ENCODE peak calls at places on chromosome 12, in seven cellular contexts. B, P, Z, X, T, H and L are unnamed samples. For H3K9me3, the result is how much of the 10 kb centered on the place peaks cover.

GRCh38 chr12:53292441-53292840 is 2.9 kb upstream of the PFDN5 start:
- DNase-seq in B (no peak), P (no peak), Z (no peak), X (no peak), T (no peak), H (no peak), L (no peak)

GRCh38 chr12:24948816-24949722 is at the start of gene BCAT1:
- DNase-seq in B (peak), P (peak), Z (peak), X (peak), T (peak), H (no peak), L (peak)

GRCh38 chr12:30180602-30181001 is 396.9 kb upstream of the TMTC1 start:
- DNase-seq in B (no peak), P (no peak), Z (no peak), X (no peak), T (peak), H (no peak), L (no peak)

GRCh38 chr12:69071091-69071370 is 138.1 kb upstream of the CPM start:
- DNase-seq in B (no peak), P (no peak), Z (no peak), X (no peak), T (no peak), H (no peak), L (no peak)

GRCh38 chr12:98470469-98471082 is 44.8 kb upstream of the TMPO start:
- DNase-seq in B (no peak), P (no peak), Z (peak), X (no peak), T (no peak), H (peak), L (no peak)

GRCh38 chr12:39902823-39903222 is 203.1 kb downstream of the SLC2A13 start:
- DNase-seq in B (no peak), P (no peak), Z (peak), X (no peak), T (no peak), H (no peak), L (peak)

GRCh38 chr12:93783827-93784226 is 106.7 kb downstream of the CRADD start:
- DNase-seq in B (no peak), P (no peak), Z (no peak), X (no peak), T (no peak), H (no peak), L (no peak)

GRCh38 chr12:86948851-86949250 is 692.7 kb upstream of the MGAT4C start:
- DNase-seq in B (no peak), P (no peak), Z (no peak), X (no peak), T (no peak), H (no peak), L (peak)

GRCh38 chr12:6158263-6158662 is 33.8 kb upstream of the VWF start:
- DNase-seq in B (no peak), P (no peak), Z (no peak), X (peak), T (no peak), H (no peak), L (no peak)

GRCh38 chr12:115440438-115440837 is 756.5 kb upstream of the TBX3 start:
- DNase-seq in B (no peak), P (no peak), Z (peak), X (peak), T (peak), H (no peak), L (peak)

GRCh38 chr12:25855716-25856115 is 102.8 kb upstream of the RASSF8 start:
- DNase-seq in B (no peak), P (no peak), Z (peak), X (no peak), T (peak), H (no peak), L (peak)

GRCh38 chr12:104930388-104931326 is 27.4 kb downstream of the SLC41A2 start:
- DNase-seq in B (no peak), P (no peak), Z (peak), X (no peak), T (peak), H (no peak), L (peak)

GRCh38 chr12:24109381-24110039 is 160.0 kb upstream of the SOX5 start:
- DNase-seq in B (peak), P (peak), Z (peak), X (peak), T (peak), H (no peak), L (peak)

GRCh38 chr12:105369014-105369413 is 38.5 kb downstream of the C12orf75 start:
- DNase-seq in B (no peak), P (no peak), Z (peak), X (no peak), T (peak), H (no peak), L (peak)

GRCh38 chr12:31962076-31962475 is 2.9 kb downstream of the RESF1 start:
- DNase-seq in B (no peak), P (no peak), Z (no peak), X (peak), T (no peak), H (no peak), L (no peak)

GRCh38 chr12:109771746-109772621 is 58.4 kb downstream of the FAM222A start:
- DNase-seq in B (no peak), P (no peak), Z (no peak), X (peak), T (no peak), H (no peak), L (no peak)

GRCh38 chr12:100826323-100826722 is 31.7 kb downstream of the ANO4 start:
- DNase-seq in B (peak), P (peak), Z (peak), X (peak), T (peak), H (no peak), L (peak)

GRCh38 chr12:85588221-85588620 is 248.0 kb downstream of the RASSF9 start:
- DNase-seq in B (no peak), P (no peak), Z (no peak), X (no peak), T (no peak), H (no peak), L (no peak)

GRCh38 chr12:597926-598568 is 65.2 kb downstream of the NINJ2 start:
- DNase-seq in B (no peak), P (peak), Z (peak), X (no peak), T (no peak), H (no peak), L (no peak)

GRCh38 chr12:51389302-51389999 is 1.8 kb downstream of the GALNT6 start:
- DNase-seq in B (no peak), P (no peak), Z (no peak), X (no peak), T (peak), H (no peak), L (peak)

GRCh38 chr12:92933606-92934005 is 4.5 kb upstream of the EEA1 start:
- DNase-seq in B (no peak), P (no peak), Z (no peak), X (no peak), T (no peak), H (no peak), L (no peak)

GRCh38 chr12:56208014-56208413 is 13.7 kb downstream of the RNF41 start:
- DNase-seq in B (no peak), P (no peak), Z (no peak), X (no peak), T (no peak), H (no peak), L (no peak)

GRCh38 chr12:42277426-42278115 is 39.5 kb upstream of the YAF2 start:
- DNase-seq in B (no peak), P (peak), Z (no peak), X (no peak), T (no peak), H (no peak), L (no peak)

DNA sequence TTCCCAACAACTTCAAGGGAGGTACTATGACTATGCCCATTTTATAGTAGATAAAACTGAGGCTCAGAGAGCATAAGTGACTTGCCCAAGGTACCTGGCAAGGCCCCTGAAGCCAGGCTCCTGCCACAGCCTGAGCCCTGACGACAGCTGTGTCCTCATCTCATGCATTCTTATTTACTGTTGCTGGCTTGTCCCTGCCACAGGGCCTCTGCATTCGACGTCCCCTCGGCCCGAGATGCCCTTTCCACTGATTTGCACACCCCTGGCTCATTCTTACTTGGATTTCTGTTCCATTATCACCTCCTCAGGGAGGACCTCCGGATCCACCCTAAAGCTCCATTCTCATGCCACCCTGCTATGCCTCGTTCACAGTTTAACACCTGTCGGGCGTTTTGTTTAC is 2.6 kb downstream of the TESC start:
- DNase-seq in B (no peak), P (no peak), Z (no peak), X (no peak), T (no peak), H (no peak), L (no peak)
- TF ChIP-seq EZH2 in B (no peak), P (no peak), Z (no peak), X (no peak), T (no peak), H (no peak), L (peak)

DNA sequence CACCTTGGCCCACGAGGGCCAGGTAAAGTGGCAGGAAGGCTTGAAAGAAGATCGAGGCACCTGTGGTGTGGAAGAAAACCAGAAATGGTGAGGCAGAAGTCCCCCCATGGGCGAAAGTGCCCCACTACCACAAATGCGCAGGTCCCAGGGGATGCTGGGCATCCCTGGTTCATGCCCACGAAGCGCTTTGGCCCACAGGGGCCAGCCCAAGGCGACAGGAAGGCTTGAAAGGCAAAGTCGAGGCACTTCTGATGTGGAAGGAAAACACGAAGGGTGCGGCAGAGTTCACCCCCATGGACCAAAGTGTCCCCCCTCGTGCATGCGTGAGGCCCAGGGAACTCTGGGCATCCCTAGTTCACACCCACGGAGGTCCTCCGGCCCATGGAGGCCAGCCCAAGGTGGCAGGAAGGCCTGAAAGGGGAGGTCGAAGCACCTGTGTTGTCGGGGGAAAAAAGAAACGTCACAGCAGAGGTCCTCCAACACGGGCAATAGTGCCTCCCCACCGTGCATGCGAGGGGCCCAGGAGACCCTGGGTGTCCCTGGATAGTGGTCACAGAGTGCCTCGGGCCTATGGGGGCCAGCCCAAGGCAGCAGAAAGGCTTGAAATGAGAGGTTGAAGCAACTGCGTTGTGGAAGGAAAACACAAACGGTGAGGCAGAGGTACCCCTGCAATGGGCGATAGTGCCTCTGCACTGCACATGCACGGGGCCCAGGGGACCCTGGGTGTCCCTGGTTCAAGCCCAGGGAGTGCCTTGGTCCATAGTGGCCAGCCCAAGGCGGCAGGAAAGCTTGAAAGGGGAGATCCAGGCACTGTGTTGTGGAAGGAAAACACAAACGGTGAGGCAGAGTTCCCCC is 373.9 kb downstream of the ALG10 start:
- DNase-seq in B (no peak), P (no peak), Z (no peak), X (no peak), T (no peak), H (no peak), L (no peak)
- H3K9me3 ChIP-seq in B (under half), P (under half), Z (half or more), X (under half), T (under half), H (under half), L (under half)

GRCh38 chr12:50283230-50283923 is at the start of gene LIMA1:
- DNase-seq in B (peak), P (peak), Z (peak), X (peak), T (peak), H (peak), L (peak)
- TF ChIP-seq CTCF in B (no peak), P (no peak), Z (peak), X (no peak), T (peak), H (peak), L (peak)

GRCh38 chr12:114411081-114411836 is 5.3 kb upstream of the TBX5 start:
- DNase-seq in B (no peak), P (no peak), Z (no peak), X (no peak), T (no peak), H (no peak), L (peak)
- TF ChIP-seq EZH2 in B (no peak), P (no peak), Z (no peak), X (no peak), T (no peak), H (no peak), L (no peak)

DNA sequence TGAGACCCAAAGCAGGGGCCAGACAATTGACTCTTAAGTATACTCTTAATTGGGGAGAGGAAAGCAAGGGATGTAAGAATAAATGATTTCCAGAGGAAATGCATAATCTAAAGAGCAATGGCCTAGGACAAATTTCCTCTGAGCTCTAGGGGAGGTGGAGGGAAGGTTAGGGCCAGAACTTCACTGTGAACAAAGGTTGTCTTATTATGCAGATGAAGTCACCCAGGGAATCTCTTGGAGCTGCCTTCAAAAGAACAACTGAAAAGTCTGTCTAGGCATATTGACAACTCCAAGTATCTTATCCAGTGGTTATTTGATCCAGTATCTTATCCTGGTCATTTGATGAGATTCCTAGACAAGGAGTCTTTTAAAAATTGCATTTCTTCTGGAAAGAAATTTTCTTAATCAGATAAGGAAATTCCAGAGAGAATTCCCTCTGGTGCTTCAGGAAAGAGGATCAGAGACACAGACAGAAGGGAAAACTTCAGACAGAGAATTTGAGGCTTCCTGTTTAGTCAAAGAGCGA is 16.5 kb upstream of the SMIM10L1 start:
- DNase-seq in B (no peak), P (no peak), Z (no peak), X (no peak), T (no peak), H (no peak), L (no peak)
- H3K9me3 ChIP-seq in B (under half), P (under half), Z (under half), X (under half), T (under half), H (under half), L (under half)

DNA sequence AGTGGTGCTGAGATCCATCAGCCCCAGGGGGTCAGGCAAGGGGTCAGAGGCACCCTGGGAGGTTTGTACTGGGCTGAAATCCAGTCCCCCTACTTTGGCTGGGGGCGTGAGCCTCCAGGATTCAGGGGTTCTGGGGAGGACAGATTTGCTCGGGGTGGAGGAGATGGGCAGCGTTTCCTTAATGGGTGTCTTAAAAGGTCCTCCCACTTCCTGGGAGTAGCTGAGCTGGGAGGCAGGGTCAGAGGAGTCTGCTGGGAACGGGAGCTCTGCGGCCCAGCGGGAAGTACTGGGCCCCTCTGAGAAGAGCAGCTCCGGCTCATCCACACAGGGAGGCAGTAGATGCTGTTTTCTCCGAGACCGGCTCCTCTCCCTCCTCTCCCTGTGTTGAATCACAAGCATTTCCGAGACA is 2.1 kb upstream of the TEX52 start:
- DNase-seq in B (no peak), P (no peak), Z (no peak), X (no peak), T (no peak), H (no peak), L (no peak)
- TF ChIP-seq CTCF in B (no peak), P (no peak), Z (no peak), X (no peak), T (no peak), H (no peak), L (no peak)

GRCh38 chr12:4272014-4272975 is 1.3 kb upstream of the CCND2 start:
- DNase-seq in B (peak), P (peak), Z (peak), X (peak), T (peak), H (no peak), L (peak)
- TF ChIP-seq EZH2 in B (no peak), P (no peak), Z (no peak), X (peak), T (peak), H (no peak), L (peak)